ENCODE peak calls at places on chromosomes 1 and 21, in eight cellular contexts. V is CD8-positive, alpha-beta memory T cell; W is HAP-1; X is lung; O is suprapubic skin; M is sigmoid colon; J is CD4-positive, alpha-beta memory T cell; A is hepatocyte. R is an unnamed sample. For H3K27me3, the result is how much of the 10 kb centered on the place peaks cover.

GRCh38 chr1:165403835-165404482 is 41.0 kb downstream of the RXRG start:
- DNase-seq in V (no peak), W (no peak), X (peak), O (no peak), M (no peak), J (no peak), A (peak), R (peak)

GRCh38 chr1:204583909-204584632 is 67.9 kb downstream of the MDM4 start:
- DNase-seq in V (no peak), W (no peak), X (no peak), O (no peak), M (peak), J (no peak), A (no peak), R (no peak)

GRCh38 chr1:56453722-56454078 is 125.7 kb downstream of the PLPP3 start:
- DNase-seq in V (no peak), W (no peak), X (no peak), O (no peak), M (no peak), J (no peak), A (no peak), R (no peak)

GRCh38 chr1:72281637-72282270 is 585 bp downstream of the NEGR1 start:
- DNase-seq in V (no peak), W (no peak), X (no peak), O (no peak), M (peak), J (peak), A (no peak), R (no peak)

GRCh38 chr21:34900376-34900775 is 148.7 kb downstream of the RUNX1 start:
- DNase-seq in V (no peak), W (no peak), X (no peak), O (no peak), M (no peak), J (no peak), A (peak), R (no peak)

GRCh38 chr1:180501865-180502360 is 464 bp downstream of the ACBD6 start:
- DNase-seq in V (no peak), W (peak), X (no peak), O (no peak), M (no peak), J (no peak), A (peak), R (peak)

GRCh38 chr21:45908536-45909237 is 72.9 kb upstream of the COL6A1 start:
- DNase-seq in V (peak), W (no peak), X (no peak), O (no peak), M (no peak), J (no peak), A (no peak), R (no peak)

GRCh38 chr1:231683439-231684165 is 57.0 kb downstream of the DISC1 start:
- DNase-seq in V (no peak), W (no peak), X (no peak), O (no peak), M (no peak), J (no peak), A (no peak), R (no peak)

GRCh38 chr1:243287652-243288051 is 31.8 kb downstream of the SDCCAG8 start:
- DNase-seq in V (no peak), W (no peak), X (no peak), O (no peak), M (no peak), J (no peak), A (no peak), R (no peak)

GRCh38 chr1:94755675-94756074 is 64.5 kb upstream of the SLC44A3 start:
- DNase-seq in V (no peak), W (no peak), X (no peak), O (no peak), M (peak), J (no peak), A (peak), R (no peak)

DNA sequence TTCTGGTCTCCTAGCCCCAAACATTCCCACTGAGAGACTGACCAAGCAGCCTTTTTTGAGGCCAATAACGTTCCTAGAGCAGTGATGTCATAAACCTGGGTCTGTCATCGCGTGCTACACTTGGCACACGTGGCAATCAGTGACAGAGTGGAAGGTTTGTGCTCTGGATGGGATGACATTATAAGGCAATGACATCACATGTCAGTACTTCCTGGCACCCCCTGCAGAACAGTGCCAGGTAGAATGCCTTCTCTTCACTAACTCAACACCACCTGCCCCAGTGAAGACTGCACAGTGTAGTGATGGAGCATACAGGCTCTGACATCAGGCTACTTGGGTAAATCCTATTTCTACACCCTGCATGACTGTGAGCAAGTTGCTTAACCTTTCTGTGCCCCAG is 5.4 kb upstream of the ZNF648 start:
- DNase-seq in V (no peak), W (no peak), X (no peak), O (peak), M (no peak), J (no peak), A (no peak), R (no peak)
- H3K27me3 ChIP-seq in V (under half), W (under half), X (under half), O (under half), M (under half), J (under half), A (under half), R (under half)

DNA sequence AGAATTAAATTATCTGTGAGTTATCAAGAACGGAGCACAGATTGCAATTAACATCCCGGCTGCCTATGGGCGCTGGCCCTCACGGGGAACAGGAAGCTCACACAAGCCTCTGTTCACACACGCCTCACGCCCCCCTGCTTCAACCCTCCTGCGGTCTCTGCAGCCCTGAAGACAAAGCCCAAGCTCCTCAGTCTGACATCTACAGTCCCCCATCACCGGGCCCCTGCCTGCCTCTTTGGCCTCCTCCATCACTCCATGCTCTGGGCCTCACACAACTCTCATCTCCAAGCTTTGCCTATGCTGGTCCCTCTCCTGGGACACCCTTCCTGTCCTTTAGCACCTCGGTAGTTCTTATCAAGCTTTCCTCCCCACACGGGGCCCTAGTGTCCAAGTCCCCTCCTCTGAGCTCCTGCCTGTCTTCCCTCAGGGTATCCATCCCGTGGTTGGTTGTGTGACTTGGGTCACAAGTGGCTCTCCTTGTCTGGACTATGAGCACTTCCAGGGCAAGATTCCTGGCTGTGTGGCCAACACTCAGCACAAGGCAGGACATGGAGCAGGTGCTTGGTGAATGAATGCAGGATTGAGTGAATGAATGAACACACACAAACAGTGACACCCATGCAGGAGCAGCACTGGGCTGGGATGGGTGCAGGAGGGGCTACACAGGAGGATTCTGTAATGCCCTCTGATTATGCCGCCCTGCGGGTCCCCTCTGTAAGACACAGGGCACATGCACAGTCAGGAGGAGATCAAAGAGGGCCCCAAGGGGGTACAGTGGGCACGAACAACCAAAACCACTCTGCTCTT is 116.1 kb downstream of the DMRTB1 start:
- DNase-seq in V (no peak), W (no peak), X (no peak), O (peak), M (peak), J (no peak), A (no peak), R (no peak)
- H3K27me3 ChIP-seq in V (under half), W (under half), X (under half), O (under half), M (under half), J (under half), A (under half), R (under half)

DNA sequence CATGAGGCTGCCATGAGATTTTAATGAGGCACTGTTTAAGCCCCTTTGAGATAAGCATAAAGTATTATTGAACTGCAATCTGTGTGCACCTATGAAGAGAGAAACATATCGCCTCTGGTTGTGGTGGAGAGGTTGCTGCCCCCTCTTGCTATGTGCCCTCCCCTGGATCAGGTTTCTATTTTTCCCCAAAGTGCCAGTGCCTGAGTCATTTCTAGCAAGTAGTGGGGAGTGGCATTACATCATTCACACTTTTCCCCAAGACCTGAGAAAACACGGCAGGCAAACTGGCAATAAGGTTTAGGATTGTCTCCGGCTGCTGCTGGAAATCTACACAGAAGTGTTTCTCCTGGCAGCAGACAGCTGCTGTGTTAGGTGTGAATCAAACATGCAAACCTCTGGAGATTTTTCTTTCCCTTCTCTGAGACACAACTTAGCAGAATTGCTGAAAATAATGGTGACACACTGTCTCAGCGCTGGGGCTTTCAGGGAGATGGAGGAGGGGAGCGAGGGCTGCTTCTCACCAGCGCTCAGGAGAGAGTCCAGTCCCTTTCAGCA is 13.6 kb upstream of the RGS16 start:
- DNase-seq in V (no peak), W (no peak), X (no peak), O (no peak), M (no peak), J (no peak), A (no peak), R (no peak)
- H3K27me3 ChIP-seq in V (under half), W (under half), X (under half), O (under half), M (under half), J (under half), A (under half), R (under half)

GRCh38 chr1:162396201-162396906 is 14.8 kb downstream of the C1orf226 start:
- DNase-seq in V (no peak), W (no peak), X (no peak), O (no peak), M (no peak), J (no peak), A (no peak), R (no peak)
- H3K27me3 ChIP-seq in V (under half), W (under half), X (under half), O (under half), M (under half), J (under half), A (under half), R (under half)

GRCh38 chr1:17965515-17966100 is 142.0 kb upstream of the IGSF21 start:
- DNase-seq in V (no peak), W (no peak), X (no peak), O (no peak), M (no peak), J (no peak), A (no peak), R (no peak)
- H3K27me3 ChIP-seq in V (under half), W (under half), X (under half), O (under half), M (under half), J (under half), A (under half), R (half or more)

GRCh38 chr1:7588457-7588827 is 182.7 kb upstream of the VAMP3 start:
- DNase-seq in V (peak), W (no peak), X (no peak), O (peak), M (peak), J (no peak), A (no peak), R (no peak)

GRCh38 chr1:7587108-7587507 is 184.0 kb upstream of the VAMP3 start:
- DNase-seq in V (peak), W (no peak), X (no peak), O (peak), M (peak), J (no peak), A (no peak), R (no peak)

GRCh38 chr1:7586031-7586941 is 184.8 kb upstream of the VAMP3 start:
- DNase-seq in V (peak), W (no peak), X (no peak), O (peak), M (peak), J (no peak), A (no peak), R (no peak)

GRCh38 chr1:7589080-7589735 is 181.9 kb upstream of the VAMP3 start:
- DNase-seq in V (peak), W (no peak), X (no peak), O (peak), M (peak), J (no peak), A (no peak), R (no peak)

GRCh38 chr1:7587726-7588456 is 183.2 kb upstream of the VAMP3 start:
- DNase-seq in V (peak), W (no peak), X (no peak), O (peak), M (peak), J (no peak), A (no peak), R (no peak)
- H3K27me3 ChIP-seq in V (under half), W (under half), X (under half), O (under half), M (under half), J (under half), A (under half), R (half or more)

GRCh38 chr1:110602466-110602865 is 3.7 kb downstream of the KCNA2 start:
- DNase-seq in V (no peak), W (no peak), X (no peak), O (peak), M (peak), J (no peak), A (no peak), R (no peak)

GRCh38 chr1:110600716-110601115 is 5.4 kb downstream of the KCNA2 start:
- DNase-seq in V (no peak), W (no peak), X (no peak), O (peak), M (no peak), J (no peak), A (no peak), R (no peak)

GRCh38 chr1:110604586-110605148 is 1.5 kb downstream of the KCNA2 start:
- DNase-seq in V (no peak), W (no peak), X (no peak), O (peak), M (no peak), J (no peak), A (no peak), R (no peak)

GRCh38 chr1:110603058-110603457 is 3.1 kb downstream of the KCNA2 start:
- DNase-seq in V (no peak), W (no peak), X (no peak), O (no peak), M (no peak), J (no peak), A (no peak), R (no peak)

DNA sequence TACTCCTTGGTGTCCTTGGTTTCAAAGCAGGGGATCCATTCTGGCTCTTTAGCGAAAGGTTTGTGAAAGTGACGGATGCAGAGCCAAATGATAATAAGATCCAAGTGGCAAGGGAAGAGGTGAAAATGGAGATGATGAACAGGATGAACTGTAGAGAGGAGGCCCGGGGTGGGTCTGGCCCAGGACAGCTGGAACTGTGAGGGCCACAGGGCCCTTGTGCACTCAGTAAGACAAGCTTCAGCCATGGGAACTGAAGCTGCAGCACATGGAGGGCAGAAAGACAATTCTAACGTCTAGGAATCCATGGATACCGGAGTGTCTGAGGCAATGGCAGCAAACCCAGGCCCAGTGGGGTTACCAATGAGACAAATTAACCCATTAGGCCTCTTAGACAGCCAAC is 4.8 kb downstream of the KCNA2 start:
- DNase-seq in V (no peak), W (no peak), X (no peak), O (peak), M (no peak), J (no peak), A (no peak), R (no peak)
- H3K27me3 ChIP-seq in V (under half), W (under half), X (under half), O (under half), M (under half), J (under half), A (under half), R (under half)

DNA sequence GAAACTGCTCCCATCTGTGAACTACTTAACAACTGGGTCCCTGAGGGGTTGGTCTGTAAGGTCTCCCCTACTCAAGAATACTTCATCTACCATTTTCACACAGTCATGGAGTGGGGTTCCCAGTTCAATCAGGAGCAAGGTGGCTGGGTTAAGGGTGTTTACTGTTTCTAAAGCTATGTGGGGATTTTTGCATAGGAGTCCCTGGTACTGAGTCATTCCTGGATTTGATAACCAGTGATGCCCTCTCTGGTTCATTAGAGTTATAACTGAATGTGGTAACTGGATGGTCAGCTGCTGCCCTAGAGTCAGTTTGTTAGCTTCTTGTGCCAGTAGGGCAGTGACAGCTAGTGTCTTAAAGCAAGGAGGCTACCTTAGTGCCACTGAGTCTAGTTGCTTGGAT is 29.4 kb upstream of the KCNJ15 start:
- DNase-seq in V (no peak), W (no peak), X (no peak), O (no peak), M (no peak), J (no peak), A (no peak), R (no peak)
- H3K27me3 ChIP-seq in V (under half), W (under half), X (under half), O (under half), M (under half), J (under half), A (under half), R (under half)

DNA sequence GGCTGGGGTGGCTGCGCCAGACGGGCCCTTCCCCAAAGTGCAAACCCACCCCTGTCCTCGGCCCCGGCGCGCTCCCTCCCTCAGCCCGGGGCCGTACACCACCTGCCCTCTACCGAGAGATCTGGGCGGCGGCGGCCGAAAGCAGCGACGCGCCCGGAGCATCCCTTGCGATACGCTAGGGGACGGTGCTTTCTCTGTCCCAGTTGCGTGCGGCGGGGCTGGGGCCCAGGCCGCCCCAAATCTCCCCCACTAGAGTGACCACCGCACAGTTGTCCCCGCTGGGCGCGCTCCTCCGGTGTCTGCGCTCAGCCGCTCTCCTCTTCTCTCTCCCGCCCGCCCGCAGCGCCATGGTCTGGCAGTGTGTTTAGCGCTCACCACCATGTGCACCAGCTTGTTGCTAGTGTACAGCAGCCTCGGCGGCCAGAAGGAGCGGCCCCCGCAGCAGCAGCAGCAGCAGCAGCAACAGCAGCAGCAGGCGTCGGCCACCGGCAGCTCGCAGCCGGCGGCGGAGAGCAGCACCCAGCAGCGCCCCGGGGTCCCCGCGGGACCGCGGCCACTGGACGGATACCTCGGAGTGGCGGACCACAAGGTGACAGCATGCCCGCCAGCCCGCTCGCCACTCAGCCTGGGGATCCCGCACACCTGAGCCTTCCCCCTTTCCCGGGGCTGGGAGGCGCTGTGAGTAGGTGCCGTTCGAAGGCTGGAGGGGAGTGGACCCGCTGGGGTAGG is 1.0 kb downstream of the ST6GALNAC5 start:
- DNase-seq in V (no peak), W (no peak), X (no peak), O (no peak), M (no peak), J (no peak), A (peak), R (peak)
- H3K27me3 ChIP-seq in V (under half), W (under half), X (under half), O (under half), M (under half), J (under half), A (half or more), R (under half)

GRCh38 chr1:5840551-5840914 is 151.7 kb downstream of the NPHP4 start:
- DNase-seq in V (no peak), W (no peak), X (no peak), O (no peak), M (no peak), J (no peak), A (no peak), R (no peak)

GRCh38 chr1:5835179-5835562 is 157.1 kb downstream of the NPHP4 start:
- DNase-seq in V (no peak), W (no peak), X (no peak), O (no peak), M (no peak), J (no peak), A (no peak), R (no peak)

GRCh38 chr1:5839811-5840550 is 152.2 kb downstream of the NPHP4 start:
- DNase-seq in V (peak), W (no peak), X (no peak), O (no peak), M (no peak), J (no peak), A (no peak), R (no peak)

GRCh38 chr1:5836776-5837440 is 155.3 kb downstream of the NPHP4 start:
- DNase-seq in V (no peak), W (no peak), X (no peak), O (no peak), M (no peak), J (no peak), A (no peak), R (no peak)

GRCh38 chr1:5837976-5838653 is 154.1 kb downstream of the NPHP4 start:
- DNase-seq in V (no peak), W (no peak), X (no peak), O (no peak), M (no peak), J (no peak), A (no peak), R (no peak)
- H3K27me3 ChIP-seq in V (under half), W (under half), X (under half), O (under half), M (under half), J (under half), A (under half), R (half or more)

R was measured in MM.1S.